ENCODE peak calls at places on chromosomes 5 and 9, in nine cellular contexts. One of them, this sample, is unnamed.

GRCh38 chr9:117927354-117927753 is 223.2 kb downstream of the TLR4 start:
- DNase-seq in AG09319: no peak
- DNase-seq in aorta: no peak
- DNase-seq in activated T-cell treated with anti-CD3 and anti-CD28 coated beads, Interleukin-2, amount 50 U/mL, for 48 hours: no peak
- DNase-seq in iPS-NIHi11: peak
- DNase-seq in CMK: no peak
- DNase-seq in stimulated activated CD8-positive, alpha-beta memory T cell treated with anti-CD3 and anti-CD28 coated beads, Interleukin-15, amount 100 ng/mL, for 24 hours: no peak
- DNase-seq in T-helper 1 cell: no peak
- DNase-seq in NCI-H1092 treated with DMSO at 0.1 percent for 48 hours: peak
- DNase-seq in this sample: no peak

GRCh38 chr5:1011226-1011631 is 2.6 kb downstream of the NKD2 start:
- DNase-seq in AG09319: no peak
- DNase-seq in aorta: peak
- DNase-seq in activated T-cell treated with anti-CD3 and anti-CD28 coated beads, Interleukin-2, amount 50 U/mL, for 48 hours: peak
- DNase-seq in iPS-NIHi11: peak
- DNase-seq in CMK: no peak
- DNase-seq in stimulated activated CD8-positive, alpha-beta memory T cell treated with anti-CD3 and anti-CD28 coated beads, Interleukin-15, amount 100 ng/mL, for 24 hours: no peak
- DNase-seq in T-helper 1 cell: no peak
- DNase-seq in NCI-H1092 treated with DMSO at 0.1 percent for 48 hours: peak
- DNase-seq in this sample: peak

GRCh38 chr5:32254987-32255900 is 57.5 kb downstream of the MTMR12 start:
- DNase-seq in AG09319: peak
- DNase-seq in aorta: no peak
- DNase-seq in activated T-cell treated with anti-CD3 and anti-CD28 coated beads, Interleukin-2, amount 50 U/mL, for 48 hours: no peak
- DNase-seq in iPS-NIHi11: no peak
- DNase-seq in CMK: no peak
- DNase-seq in stimulated activated CD8-positive, alpha-beta memory T cell treated with anti-CD3 and anti-CD28 coated beads, Interleukin-15, amount 100 ng/mL, for 24 hours: no peak
- DNase-seq in T-helper 1 cell: no peak
- DNase-seq in NCI-H1092 treated with DMSO at 0.1 percent for 48 hours: peak
- DNase-seq in this sample: no peak

GRCh38 chr9:127903557-127904475 is 4.4 kb upstream of the ST6GALNAC6 start:
- DNase-seq in AG09319: no peak
- DNase-seq in aorta: peak
- DNase-seq in activated T-cell treated with anti-CD3 and anti-CD28 coated beads, Interleukin-2, amount 50 U/mL, for 48 hours: peak
- DNase-seq in iPS-NIHi11: peak
- DNase-seq in CMK: peak
- DNase-seq in stimulated activated CD8-positive, alpha-beta memory T cell treated with anti-CD3 and anti-CD28 coated beads, Interleukin-15, amount 100 ng/mL, for 24 hours: no peak
- DNase-seq in T-helper 1 cell: peak
- DNase-seq in NCI-H1092 treated with DMSO at 0.1 percent for 48 hours: no peak
- DNase-seq in this sample: peak

GRCh38 chr9:69093471-69094103 is 58.0 kb downstream of the FXN start:
- DNase-seq in AG09319: no peak
- DNase-seq in aorta: no peak
- DNase-seq in activated T-cell treated with anti-CD3 and anti-CD28 coated beads, Interleukin-2, amount 50 U/mL, for 48 hours: no peak
- DNase-seq in iPS-NIHi11: no peak
- DNase-seq in CMK: no peak
- DNase-seq in stimulated activated CD8-positive, alpha-beta memory T cell treated with anti-CD3 and anti-CD28 coated beads, Interleukin-15, amount 100 ng/mL, for 24 hours: no peak
- DNase-seq in T-helper 1 cell: no peak
- DNase-seq in NCI-H1092 treated with DMSO at 0.1 percent for 48 hours: no peak
- DNase-seq in this sample: no peak

GRCh38 chr5:16742938-16743337 is 126.1 kb upstream of the RETREG1 start:
- DNase-seq in AG09319: no peak
- DNase-seq in aorta: no peak
- DNase-seq in activated T-cell treated with anti-CD3 and anti-CD28 coated beads, Interleukin-2, amount 50 U/mL, for 48 hours: no peak
- DNase-seq in iPS-NIHi11: no peak
- DNase-seq in CMK: no peak
- DNase-seq in stimulated activated CD8-positive, alpha-beta memory T cell treated with anti-CD3 and anti-CD28 coated beads, Interleukin-15, amount 100 ng/mL, for 24 hours: no peak
- DNase-seq in T-helper 1 cell: no peak
- DNase-seq in NCI-H1092 treated with DMSO at 0.1 percent for 48 hours: peak
- DNase-seq in this sample: no peak

GRCh38 chr5:148957591-148958202 is 105.2 kb downstream of the SH3TC2 start:
- DNase-seq in AG09319: no peak
- DNase-seq in aorta: no peak
- DNase-seq in activated T-cell treated with anti-CD3 and anti-CD28 coated beads, Interleukin-2, amount 50 U/mL, for 48 hours: peak
- DNase-seq in iPS-NIHi11: peak
- DNase-seq in CMK: peak
- DNase-seq in stimulated activated CD8-positive, alpha-beta memory T cell treated with anti-CD3 and anti-CD28 coated beads, Interleukin-15, amount 100 ng/mL, for 24 hours: peak
- DNase-seq in T-helper 1 cell: no peak
- DNase-seq in NCI-H1092 treated with DMSO at 0.1 percent for 48 hours: peak
- DNase-seq in this sample: peak

GRCh38 chr9:79694676-79695400 is 123.1 kb downstream of the TLE4 start:
- DNase-seq in AG09319: no peak
- DNase-seq in aorta: no peak
- DNase-seq in activated T-cell treated with anti-CD3 and anti-CD28 coated beads, Interleukin-2, amount 50 U/mL, for 48 hours: no peak
- DNase-seq in iPS-NIHi11: peak
- DNase-seq in CMK: no peak
- DNase-seq in stimulated activated CD8-positive, alpha-beta memory T cell treated with anti-CD3 and anti-CD28 coated beads, Interleukin-15, amount 100 ng/mL, for 24 hours: no peak
- DNase-seq in T-helper 1 cell: no peak
- DNase-seq in NCI-H1092 treated with DMSO at 0.1 percent for 48 hours: no peak
- DNase-seq in this sample: no peak

GRCh38 chr5:53080271-53080670 is 29.3 kb downstream of the MOCS2 start:
- DNase-seq in AG09319: no peak
- DNase-seq in aorta: no peak
- DNase-seq in activated T-cell treated with anti-CD3 and anti-CD28 coated beads, Interleukin-2, amount 50 U/mL, for 48 hours: no peak
- DNase-seq in iPS-NIHi11: no peak
- DNase-seq in CMK: no peak
- DNase-seq in stimulated activated CD8-positive, alpha-beta memory T cell treated with anti-CD3 and anti-CD28 coated beads, Interleukin-15, amount 100 ng/mL, for 24 hours: no peak
- DNase-seq in T-helper 1 cell: no peak
- DNase-seq in NCI-H1092 treated with DMSO at 0.1 percent for 48 hours: no peak
- DNase-seq in this sample: no peak

GRCh38 chr9:76369583-76369982 is 24.6 kb downstream of the RFK start:
- DNase-seq in AG09319: no peak
- DNase-seq in aorta: no peak
- DNase-seq in activated T-cell treated with anti-CD3 and anti-CD28 coated beads, Interleukin-2, amount 50 U/mL, for 48 hours: no peak
- DNase-seq in iPS-NIHi11: peak
- DNase-seq in CMK: no peak
- DNase-seq in stimulated activated CD8-positive, alpha-beta memory T cell treated with anti-CD3 and anti-CD28 coated beads, Interleukin-15, amount 100 ng/mL, for 24 hours: no peak
- DNase-seq in T-helper 1 cell: no peak
- DNase-seq in NCI-H1092 treated with DMSO at 0.1 percent for 48 hours: peak
- DNase-seq in this sample: no peak

GRCh38 chr9:70962761-70963445 is 158.5 kb downstream of the TRPM3 start:
- DNase-seq in AG09319: no peak
- DNase-seq in aorta: no peak
- DNase-seq in activated T-cell treated with anti-CD3 and anti-CD28 coated beads, Interleukin-2, amount 50 U/mL, for 48 hours: no peak
- DNase-seq in iPS-NIHi11: no peak
- DNase-seq in CMK: no peak
- DNase-seq in stimulated activated CD8-positive, alpha-beta memory T cell treated with anti-CD3 and anti-CD28 coated beads, Interleukin-15, amount 100 ng/mL, for 24 hours: no peak
- DNase-seq in T-helper 1 cell: no peak
- DNase-seq in NCI-H1092 treated with DMSO at 0.1 percent for 48 hours: no peak
- DNase-seq in this sample: no peak

GRCh38 chr9:137705443-137705863 is 86.6 kb downstream of the EHMT1 start:
- DNase-seq in AG09319: no peak
- DNase-seq in aorta: no peak
- DNase-seq in activated T-cell treated with anti-CD3 and anti-CD28 coated beads, Interleukin-2, amount 50 U/mL, for 48 hours: peak
- DNase-seq in iPS-NIHi11: no peak
- DNase-seq in CMK: no peak
- DNase-seq in stimulated activated CD8-positive, alpha-beta memory T cell treated with anti-CD3 and anti-CD28 coated beads, Interleukin-15, amount 100 ng/mL, for 24 hours: no peak
- DNase-seq in T-helper 1 cell: no peak
- DNase-seq in NCI-H1092 treated with DMSO at 0.1 percent for 48 hours: no peak
- DNase-seq in this sample: peak

GRCh38 chr5:66646570-66646969 is 50.4 kb downstream of the MAST4 start:
- DNase-seq in AG09319: no peak
- DNase-seq in aorta: no peak
- DNase-seq in activated T-cell treated with anti-CD3 and anti-CD28 coated beads, Interleukin-2, amount 50 U/mL, for 48 hours: no peak
- DNase-seq in iPS-NIHi11: no peak
- DNase-seq in CMK: no peak
- DNase-seq in stimulated activated CD8-positive, alpha-beta memory T cell treated with anti-CD3 and anti-CD28 coated beads, Interleukin-15, amount 100 ng/mL, for 24 hours: no peak
- DNase-seq in T-helper 1 cell: no peak
- DNase-seq in NCI-H1092 treated with DMSO at 0.1 percent for 48 hours: no peak
- DNase-seq in this sample: no peak

GRCh38 chr9:38185647-38186371 is 116.8 kb upstream of the SHB start:
- DNase-seq in AG09319: no peak
- DNase-seq in aorta: no peak
- DNase-seq in activated T-cell treated with anti-CD3 and anti-CD28 coated beads, Interleukin-2, amount 50 U/mL, for 48 hours: no peak
- DNase-seq in iPS-NIHi11: no peak
- DNase-seq in CMK: no peak
- DNase-seq in stimulated activated CD8-positive, alpha-beta memory T cell treated with anti-CD3 and anti-CD28 coated beads, Interleukin-15, amount 100 ng/mL, for 24 hours: no peak
- DNase-seq in T-helper 1 cell: no peak
- DNase-seq in NCI-H1092 treated with DMSO at 0.1 percent for 48 hours: peak
- DNase-seq in this sample: no peak

GRCh38 chr9:134433101-134433500 is 106.8 kb downstream of the RXRA start:
- DNase-seq in AG09319: no peak
- DNase-seq in aorta: peak
- DNase-seq in activated T-cell treated with anti-CD3 and anti-CD28 coated beads, Interleukin-2, amount 50 U/mL, for 48 hours: no peak
- DNase-seq in iPS-NIHi11: no peak
- DNase-seq in CMK: no peak
- DNase-seq in stimulated activated CD8-positive, alpha-beta memory T cell treated with anti-CD3 and anti-CD28 coated beads, Interleukin-15, amount 100 ng/mL, for 24 hours: no peak
- DNase-seq in T-helper 1 cell: no peak
- DNase-seq in NCI-H1092 treated with DMSO at 0.1 percent for 48 hours: no peak
- DNase-seq in this sample: no peak

GRCh38 chr5:45038366-45038987 is 229.7 kb downstream of the MRPS30 start:
- DNase-seq in AG09319: no peak
- DNase-seq in aorta: no peak
- DNase-seq in activated T-cell treated with anti-CD3 and anti-CD28 coated beads, Interleukin-2, amount 50 U/mL, for 48 hours: no peak
- DNase-seq in iPS-NIHi11: peak
- DNase-seq in CMK: peak
- DNase-seq in stimulated activated CD8-positive, alpha-beta memory T cell treated with anti-CD3 and anti-CD28 coated beads, Interleukin-15, amount 100 ng/mL, for 24 hours: no peak
- DNase-seq in T-helper 1 cell: no peak
- DNase-seq in NCI-H1092 treated with DMSO at 0.1 percent for 48 hours: peak
- DNase-seq in this sample: no peak

GRCh38 chr5:180860887-180861822 is at the start of gene ZFP62:
- DNase-seq in AG09319: peak
- DNase-seq in aorta: peak
- DNase-seq in activated T-cell treated with anti-CD3 and anti-CD28 coated beads, Interleukin-2, amount 50 U/mL, for 48 hours: peak
- DNase-seq in iPS-NIHi11: peak
- DNase-seq in CMK: peak
- DNase-seq in stimulated activated CD8-positive, alpha-beta memory T cell treated with anti-CD3 and anti-CD28 coated beads, Interleukin-15, amount 100 ng/mL, for 24 hours: peak
- DNase-seq in T-helper 1 cell: peak
- DNase-seq in NCI-H1092 treated with DMSO at 0.1 percent for 48 hours: peak
- DNase-seq in this sample: peak

GRCh38 chr9:93900971-93901861 is 53.9 kb downstream of the BARX1 start:
- DNase-seq in AG09319: no peak
- DNase-seq in aorta: no peak
- DNase-seq in activated T-cell treated with anti-CD3 and anti-CD28 coated beads, Interleukin-2, amount 50 U/mL, for 48 hours: no peak
- DNase-seq in iPS-NIHi11: no peak
- DNase-seq in CMK: no peak
- DNase-seq in stimulated activated CD8-positive, alpha-beta memory T cell treated with anti-CD3 and anti-CD28 coated beads, Interleukin-15, amount 100 ng/mL, for 24 hours: no peak
- DNase-seq in T-helper 1 cell: no peak
- DNase-seq in NCI-H1092 treated with DMSO at 0.1 percent for 48 hours: no peak
- DNase-seq in this sample: peak

This sample was measured in activated naive CD8-positive, alpha-beta T cell treated with anti-CD3 and anti-CD28 coated beads, Interleukin-2, amount 10 ng/mL, durations not matched to agents 7 days and 5 days.